ENCODE peak calls at places on chromosomes 12 and 14, in five cellular contexts. One of them, this sample, is unnamed. For H3K4me1 and H3K27me3, the result is how much of the 10 kb centered on the place peaks cover.

GRCh38 chr12:49000346-49000745 is 1.2 kb upstream of the DDN start:
- DNase-seq in psoas muscle: no peak
- DNase-seq in heart right ventricle: no peak
- DNase-seq in neural progenitor cell: no peak
- DNase-seq in H9: peak
- DNase-seq in this sample: no peak

GRCh38 chr12:40013847-40014246 is 92.0 kb downstream of the SLC2A13 start:
- DNase-seq in psoas muscle: no peak
- DNase-seq in heart right ventricle: no peak
- DNase-seq in neural progenitor cell: no peak
- DNase-seq in H9: no peak
- DNase-seq in this sample: no peak

GRCh38 chr12:68189766-68190700 is 30.5 kb upstream of the IFNG start:
- DNase-seq in psoas muscle: no peak
- DNase-seq in heart right ventricle: no peak
- DNase-seq in neural progenitor cell: no peak
- DNase-seq in H9: no peak
- DNase-seq in this sample: no peak

GRCh38 chr12:33047666-33048065 is 151.1 kb upstream of the PKP2 start:
- DNase-seq in psoas muscle: no peak
- DNase-seq in heart right ventricle: no peak
- DNase-seq in neural progenitor cell: no peak
- DNase-seq in H9: no peak
- DNase-seq in this sample: no peak

GRCh38 chr12:64656429-64656828 is 46.1 kb downstream of the RASSF3 start:
- DNase-seq in psoas muscle: no peak
- DNase-seq in heart right ventricle: no peak
- DNase-seq in neural progenitor cell: no peak
- DNase-seq in H9: no peak
- DNase-seq in this sample: no peak

GRCh38 chr14:30355431-30355913 is 203.5 kb upstream of the G2E3 start:
- DNase-seq in psoas muscle: no peak
- DNase-seq in heart right ventricle: no peak
- DNase-seq in neural progenitor cell: no peak
- DNase-seq in H9: no peak
- DNase-seq in this sample: no peak

GRCh38 chr12:130669205-130669557 is 46.9 kb downstream of the RIMBP2 start:
- DNase-seq in psoas muscle: no peak
- DNase-seq in heart right ventricle: no peak
- DNase-seq in neural progenitor cell: no peak
- DNase-seq in H9: no peak
- DNase-seq in this sample: no peak

GRCh38 chr12:18224745-18225144 is 36.6 kb upstream of the PIK3C2G start:
- DNase-seq in psoas muscle: no peak
- DNase-seq in heart right ventricle: no peak
- DNase-seq in neural progenitor cell: peak
- DNase-seq in H9: no peak
- DNase-seq in this sample: no peak

GRCh38 chr12:108802666-108803036 is 54.7 kb downstream of the SSH1 start:
- DNase-seq in psoas muscle: no peak
- DNase-seq in heart right ventricle: no peak
- DNase-seq in neural progenitor cell: no peak
- DNase-seq in H9: no peak
- DNase-seq in this sample: no peak

GRCh38 chr12:119512772-119513497 is 80.6 kb upstream of the TMEM233 start:
- DNase-seq in psoas muscle: no peak
- DNase-seq in heart right ventricle: no peak
- DNase-seq in neural progenitor cell: peak
- DNase-seq in H9: no peak
- DNase-seq in this sample: no peak

GRCh38 chr12:65891219-65891618 is 66.9 kb downstream of the HMGA2 start:
- DNase-seq in psoas muscle: no peak
- DNase-seq in heart right ventricle: no peak
- DNase-seq in neural progenitor cell: no peak
- DNase-seq in H9: no peak
- DNase-seq in this sample: no peak
- H3K4me1 ChIP-seq in psoas muscle: under half
- H3K4me1 ChIP-seq in heart right ventricle: under half
- H3K4me1 ChIP-seq in neural progenitor cell: half or more
- H3K4me1 ChIP-seq in H9: under half
- H3K4me1 ChIP-seq in this sample: under half

DNA sequence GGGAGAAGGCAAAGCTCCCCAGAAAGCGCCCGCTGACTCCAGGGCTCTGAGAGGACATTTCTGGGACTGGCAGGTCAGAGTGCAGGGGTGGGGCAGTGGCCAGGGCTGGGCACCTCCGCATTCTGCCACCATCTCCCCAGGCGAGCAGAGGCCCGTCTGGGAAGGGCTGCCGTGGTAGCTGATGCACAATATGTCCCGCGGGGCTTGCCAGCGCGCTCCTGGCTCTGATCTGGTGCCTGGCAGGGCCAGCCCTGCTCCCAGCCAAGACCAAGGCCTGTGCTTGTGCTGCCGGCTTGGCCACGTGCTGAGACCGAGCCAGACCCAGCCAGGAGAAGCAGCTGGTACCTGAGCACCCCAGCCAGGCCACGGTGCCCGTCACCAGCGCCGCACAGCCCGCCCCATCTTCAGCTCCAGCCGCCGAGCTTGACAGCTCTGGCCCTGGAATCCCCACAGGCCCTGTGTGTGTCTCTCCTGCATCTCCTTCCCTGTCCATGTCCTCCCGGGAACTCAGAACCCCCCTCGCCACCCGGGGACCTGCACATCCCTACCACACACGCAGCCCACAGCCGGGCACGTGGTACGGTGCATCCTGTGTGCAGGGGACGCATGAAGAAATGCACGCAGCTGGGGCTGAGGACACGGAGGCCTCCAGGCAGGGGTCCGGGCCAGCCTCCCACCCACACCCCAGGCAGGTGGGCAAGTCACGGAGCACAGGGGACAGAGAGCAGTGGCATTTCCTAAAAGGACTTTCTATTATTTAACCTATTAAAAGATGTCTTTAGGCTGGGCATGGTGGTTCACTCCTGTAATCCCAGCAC is 68.6 kb upstream of the C14orf180 start:
- DNase-seq in psoas muscle: peak
- DNase-seq in heart right ventricle: peak
- DNase-seq in neural progenitor cell: no peak
- DNase-seq in H9: peak
- DNase-seq in this sample: no peak
- H3K27me3 ChIP-seq in psoas muscle: under half
- H3K27me3 ChIP-seq in heart right ventricle: under half
- H3K27me3 ChIP-seq in neural progenitor cell: under half
- H3K27me3 ChIP-seq in H9: under half
- H3K27me3 ChIP-seq in this sample: half or more

DNA sequence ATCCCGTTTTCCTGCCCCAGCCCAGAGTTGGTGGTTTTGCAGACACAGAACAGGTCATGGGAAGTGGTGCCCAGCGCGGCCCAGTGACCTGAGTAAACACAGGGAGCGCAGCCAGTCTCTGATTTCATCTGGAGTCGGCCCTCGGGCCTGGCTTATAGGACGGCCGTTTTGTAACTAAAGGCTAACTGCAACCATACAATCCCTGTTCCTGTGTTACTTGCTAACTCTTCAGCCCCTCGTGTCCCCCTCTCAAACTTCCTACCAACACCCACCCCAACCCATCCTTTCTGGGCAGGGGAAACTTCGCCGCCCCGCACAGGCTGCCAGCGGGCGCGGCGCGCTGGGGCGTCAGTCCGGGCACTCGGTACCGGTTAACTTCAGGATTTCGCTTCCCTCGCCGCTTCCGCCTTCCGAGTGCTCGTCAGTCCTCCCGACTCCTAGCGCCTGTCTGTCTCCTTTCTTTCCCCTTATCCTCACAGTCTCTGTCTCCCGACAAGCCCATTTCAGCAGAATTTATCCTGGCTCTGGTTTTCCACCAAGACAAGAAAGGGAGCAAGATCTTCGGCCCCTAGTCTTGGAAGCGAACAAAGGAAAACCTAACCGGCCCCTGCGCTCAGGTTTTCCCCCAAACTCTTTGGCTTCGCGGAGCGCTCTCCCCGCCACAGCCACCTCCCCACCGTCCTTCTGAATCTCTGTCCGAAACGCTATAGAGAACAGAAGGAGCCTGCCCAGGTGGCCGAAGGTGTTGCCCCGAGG is 2.0 kb downstream of the SIX1 start:
- DNase-seq in psoas muscle: peak
- DNase-seq in heart right ventricle: no peak
- DNase-seq in neural progenitor cell: peak
- DNase-seq in H9: peak
- DNase-seq in this sample: no peak
- H3K4me1 ChIP-seq in psoas muscle: under half
- H3K4me1 ChIP-seq in heart right ventricle: half or more
- H3K4me1 ChIP-seq in neural progenitor cell: under half
- H3K4me1 ChIP-seq in H9: under half
- H3K4me1 ChIP-seq in this sample: half or more

DNA sequence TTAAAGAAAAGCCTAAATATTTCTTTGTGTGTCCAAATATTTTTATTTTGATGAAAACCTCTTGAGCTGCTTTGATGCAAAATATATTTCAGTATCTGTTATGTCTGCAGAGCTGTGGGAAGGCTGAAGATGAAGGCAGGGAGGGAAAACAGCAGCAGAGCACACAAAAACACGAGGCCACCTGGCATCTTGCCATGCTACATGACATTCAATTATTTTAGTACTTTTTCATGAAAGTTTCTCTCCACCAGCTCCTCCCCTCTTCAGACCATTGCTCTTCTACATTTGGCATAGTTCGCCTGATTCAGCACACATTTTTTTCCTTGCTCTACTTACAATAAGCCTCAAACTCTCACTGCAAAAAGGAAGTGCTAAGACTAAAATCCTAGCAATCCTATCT is 4.7 kb upstream of the ALX1 start:
- DNase-seq in psoas muscle: no peak
- DNase-seq in heart right ventricle: no peak
- DNase-seq in neural progenitor cell: no peak
- DNase-seq in H9: no peak
- DNase-seq in this sample: no peak
- H3K27me3 ChIP-seq in psoas muscle: half or more
- H3K27me3 ChIP-seq in heart right ventricle: half or more
- H3K27me3 ChIP-seq in neural progenitor cell: half or more
- H3K27me3 ChIP-seq in H9: half or more
- H3K27me3 ChIP-seq in this sample: half or more

GRCh38 chr14:23146980-23147379 is 27.9 kb upstream of the CEBPE start:
- DNase-seq in psoas muscle: no peak
- DNase-seq in heart right ventricle: no peak
- DNase-seq in neural progenitor cell: no peak
- DNase-seq in H9: no peak
- DNase-seq in this sample: no peak

GRCh38 chr14:23146423-23146910 is 27.4 kb upstream of the CEBPE start:
- DNase-seq in psoas muscle: peak
- DNase-seq in heart right ventricle: no peak
- DNase-seq in neural progenitor cell: no peak
- DNase-seq in H9: no peak
- DNase-seq in this sample: no peak

GRCh38 chr14:23148596-23149249 is 29.7 kb upstream of the CEBPE start:
- DNase-seq in psoas muscle: no peak
- DNase-seq in heart right ventricle: no peak
- DNase-seq in neural progenitor cell: no peak
- DNase-seq in H9: no peak
- DNase-seq in this sample: no peak

GRCh38 chr14:23145794-23146422 is 26.9 kb upstream of the CEBPE start:
- DNase-seq in psoas muscle: no peak
- DNase-seq in heart right ventricle: no peak
- DNase-seq in neural progenitor cell: no peak
- DNase-seq in H9: no peak
- DNase-seq in this sample: no peak

GRCh38 chr14:23147676-23148075 is 28.6 kb upstream of the CEBPE start:
- DNase-seq in psoas muscle: no peak
- DNase-seq in heart right ventricle: no peak
- DNase-seq in neural progenitor cell: no peak
- DNase-seq in H9: no peak
- DNase-seq in this sample: no peak
- H3K4me1 ChIP-seq in psoas muscle: half or more
- H3K4me1 ChIP-seq in heart right ventricle: under half
- H3K4me1 ChIP-seq in neural progenitor cell: under half
- H3K4me1 ChIP-seq in H9: under half
- H3K4me1 ChIP-seq in this sample: half or more

DNA sequence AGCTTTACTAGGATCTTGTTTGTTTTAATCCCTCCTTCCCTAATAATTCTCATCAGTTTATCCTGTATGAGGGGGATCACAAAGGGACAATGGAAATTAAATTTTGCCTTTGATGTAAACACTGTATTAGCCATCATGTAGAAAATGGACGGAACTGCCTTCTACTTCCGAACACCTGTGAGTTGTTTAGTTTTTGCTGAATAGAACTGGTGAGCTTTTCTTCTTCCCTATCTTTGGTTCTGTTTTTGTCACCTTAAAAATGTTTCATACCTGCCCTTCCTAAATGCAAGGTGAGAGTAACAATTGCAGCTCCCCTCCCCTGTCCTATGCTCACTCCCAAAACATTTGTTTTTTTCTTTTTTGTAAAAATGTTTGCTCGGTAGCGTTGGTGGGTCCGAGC is 7.6 kb downstream of the FOXA1 start:
- DNase-seq in psoas muscle: no peak
- DNase-seq in heart right ventricle: no peak
- DNase-seq in neural progenitor cell: no peak
- DNase-seq in H9: no peak
- DNase-seq in this sample: no peak
- H3K27me3 ChIP-seq in psoas muscle: half or more
- H3K27me3 ChIP-seq in heart right ventricle: half or more
- H3K27me3 ChIP-seq in neural progenitor cell: half or more
- H3K27me3 ChIP-seq in H9: half or more
- H3K27me3 ChIP-seq in this sample: half or more

GRCh38 chr12:121888478-121889266 is at the start of gene PSMD9:
- DNase-seq in psoas muscle: peak
- DNase-seq in heart right ventricle: peak
- DNase-seq in neural progenitor cell: peak
- DNase-seq in H9: peak
- DNase-seq in this sample: peak
- H3K4me1 ChIP-seq in psoas muscle: under half
- H3K4me1 ChIP-seq in heart right ventricle: under half
- H3K4me1 ChIP-seq in neural progenitor cell: under half
- H3K4me1 ChIP-seq in H9: under half
- H3K4me1 ChIP-seq in this sample: under half

This sample was measured in suprapubic skin.